ENCODE peak calls at places on chromosome 14, in six cellular contexts. Q is MG63; S is testis; B is Calu3; A is fibroblast of the conjunctiva; C is activated effector memory CD4-positive, alpha-beta T cell treated with Interleukin-2 at 50 U/mL for 16 hours. G is an unnamed sample.

GRCh38 chr14:28704153-28704552 is 62.4 kb upstream of the FOXG1 start:
- DNase-seq in S (no peak), C (no peak), Q (no peak), B (no peak), A (no peak), G (no peak)

GRCh38 chr14:63039800-63040380 is 5.4 kb downstream of the KCNH5 start:
- DNase-seq in B (peak), C (no peak), Q (peak), S (no peak), A (peak), G (no peak)

GRCh38 chr14:68359862-68360552 is 432.9 kb downstream of the ZFP36L1 start:
- DNase-seq in Q (peak), S (peak), A (no peak), C (no peak), B (peak), G (no peak)

GRCh38 chr14:54200726-54201125 is 196.1 kb upstream of the CDKN3 start:
- DNase-seq in C (no peak), B (no peak), S (no peak), A (no peak), Q (no peak), G (no peak)

GRCh38 chr14:23538785-23539184 is 12.8 kb downstream of the ZFHX2 start:
- DNase-seq in B (no peak), A (no peak), C (no peak), Q (no peak), S (no peak), G (no peak)

GRCh38 chr14:35531960-35532747 is 1.8 kb upstream of the INSM2 start:
- DNase-seq in B (no peak), C (no peak), S (no peak), Q (no peak), A (no peak), G (no peak)

GRCh38 chr14:53613404-53614253 is 343.0 kb downstream of the BMP4 start:
- DNase-seq in Q (peak), C (no peak), S (no peak), B (peak), A (no peak), G (peak)

GRCh38 chr14:32372154-32372553 is 43.1 kb downstream of the AKAP6 start:
- DNase-seq in C (no peak), Q (peak), A (peak), B (no peak), S (no peak), G (peak)

GRCh38 chr14:34718750-34719304 is 4.4 kb upstream of the CFL2 start:
- DNase-seq in A (no peak), S (no peak), B (no peak), Q (no peak), C (no peak), G (no peak)

GRCh38 chr14:69315302-69315701 is 55.3 kb downstream of the GALNT16 start:
- DNase-seq in Q (peak), B (no peak), S (no peak), C (no peak), A (no peak), G (no peak)

GRCh38 chr14:95394981-95395737 is 75.5 kb upstream of the CLMN start:
- DNase-seq in S (no peak), A (no peak), C (no peak), B (no peak), Q (peak), G (no peak)

GRCh38 chr14:104219731-104220224 is 81.4 kb downstream of the KIF26A start:
- DNase-seq in Q (no peak), S (no peak), A (no peak), B (no peak), C (no peak), G (no peak)

GRCh38 chr14:95237956-95238355 is 80.6 kb upstream of the DICER1 start:
- DNase-seq in B (no peak), Q (no peak), C (no peak), S (no peak), A (no peak), G (no peak)

GRCh38 chr14:28742171-28742846 is 24.3 kb upstream of the FOXG1 start:
- DNase-seq in Q (no peak), B (no peak), S (no peak), A (no peak), C (no peak), G (no peak)

GRCh38 chr14:59422069-59422881 is 42.9 kb downstream of the GPR135 start:
- DNase-seq in C (no peak), Q (no peak), S (no peak), A (no peak), B (no peak), G (no peak)

GRCh38 chr14:59297070-59297766 is 108.8 kb downstream of the DAAM1 start:
- DNase-seq in C (no peak), B (no peak), S (no peak), A (no peak), Q (no peak), G (no peak)

GRCh38 chr14:37131205-37131604 is 41.2 kb downstream of the SLC25A21 start:
- DNase-seq in C (no peak), A (no peak), B (no peak), Q (no peak), S (peak), G (no peak)

GRCh38 chr14:65997350-65997749 is 488.8 kb upstream of the CCDC196 start:
- DNase-seq in B (no peak), Q (no peak), A (no peak), C (no peak), S (no peak), G (no peak)

GRCh38 chr14:71776463-71777359 is 155.5 kb upstream of the RGS6 start:
- DNase-seq in Q (no peak), B (no peak), C (no peak), S (no peak), A (no peak), G (no peak)

GRCh38 chr14:72883963-72884362 is 9.9 kb downstream of the DPF3 start:
- DNase-seq in S (peak), C (no peak), A (no peak), B (no peak), Q (no peak), G (no peak)

GRCh38 chr14:22178330-22178981 is 410.6 kb downstream of the DAD1 start:
- DNase-seq in Q (no peak), A (no peak), S (no peak), C (no peak), B (no peak), G (no peak)

GRCh38 chr14:24285351-24285750 is 14.0 kb upstream of the RABGGTA start:
- DNase-seq in B (no peak), A (no peak), S (no peak), Q (no peak), C (no peak), G (no peak)

GRCh38 chr14:36506732-36507614 is 13.1 kb downstream of the NKX2-1 start:
- DNase-seq in Q (no peak), S (no peak), A (no peak), B (no peak), C (no peak), G (no peak)

GRCh38 chr14:91872517-91873470 is 5.5 kb upstream of the TC2N start:
- DNase-seq in C (peak), Q (peak), A (peak), S (peak), B (peak), G (no peak)

GRCh38 chr14:79293482-79293881 is 917.8 kb downstream of the DIO2 start:
- DNase-seq in Q (no peak), S (no peak), A (no peak), B (no peak), C (no peak), G (no peak)

GRCh38 chr14:73758392-73759182 is 44.4 kb upstream of the PNMA1 start:
- DNase-seq in Q (peak), B (peak), A (no peak), C (peak), S (peak), G (no peak)

GRCh38 chr14:24674204-24674970 is 40.4 kb upstream of the GZMB start:
- DNase-seq in A (no peak), C (no peak), S (no peak), B (no peak), Q (no peak), G (no peak)

GRCh38 chr14:49893309-49894213 is 679 bp downstream of the ARF6 start:
- DNase-seq in B (peak), C (peak), Q (peak), A (no peak), S (peak), G (no peak)

GRCh38 chr14:61489932-61490331 is 168.6 kb downstream of the PRKCH start:
- DNase-seq in Q (peak), B (peak), A (no peak), S (peak), C (no peak), G (no peak)

GRCh38 chr14:76486251-76486743 is 110.4 kb downstream of the ESRRB start:
- DNase-seq in C (no peak), S (no peak), B (no peak), A (no peak), Q (no peak), G (no peak)

GRCh38 chr14:51079085-51079484 is 15.8 kb downstream of the TRIM9 start:
- DNase-seq in A (no peak), S (no peak), B (no peak), C (no peak), Q (no peak), G (no peak)

GRCh38 chr14:99127651-99128167 is 144.3 kb downstream of the BCL11B start:
- DNase-seq in B (no peak), S (no peak), C (no peak), A (peak), Q (no peak), G (no peak)

GRCh38 chr14:42687421-42687820 is 1080.7 kb downstream of the LRFN5 start:
- DNase-seq in A (no peak), C (no peak), S (no peak), B (no peak), Q (no peak), G (no peak)

GRCh38 chr14:85532981-85533820 is 3.3 kb downstream of the FLRT2 start:
- DNase-seq in Q (peak), S (peak), B (no peak), A (peak), C (no peak), G (no peak)

GRCh38 chr14:22980672-22981089 is 1.7 kb downstream of the AJUBA start:
- DNase-seq in Q (peak), C (no peak), A (no peak), S (no peak), B (peak), G (no peak)

G was measured in brain pericyte.